ENCODE peak calls at places on chromosomes 16 and 17, in ten cellular contexts. One of them, this sample, is unnamed.

GRCh38 chr16:86026136-86026905 is 127.4 kb downstream of the IRF8 start:
- DNase-seq in cardiac muscle cell: no peak
- DNase-seq in PC-3: no peak
- DNase-seq in cardiac fibroblast: no peak
- DNase-seq in transverse colon: peak
- DNase-seq in endothelial cell: no peak
- DNase-seq in lung: no peak
- DNase-seq in AG09319: no peak
- DNase-seq in lower lobe of right lung: no peak
- DNase-seq in HCT116: no peak
- DNase-seq in this sample: no peak

GRCh38 chr17:42113293-42114069 is 967 bp upstream of the DHX58 start:
- DNase-seq in lower lobe of right lung: no peak
- DNase-seq in HCT116: no peak
- DNase-seq in cardiac muscle cell: no peak
- DNase-seq in PC-3: no peak
- DNase-seq in transverse colon: no peak
- DNase-seq in AG09319: no peak
- DNase-seq in endothelial cell: no peak
- DNase-seq in lung: no peak
- DNase-seq in cardiac fibroblast: no peak
- DNase-seq in this sample: no peak

GRCh38 chr17:48262982-48263586 is 155.5 kb downstream of the SNX11 start:
- DNase-seq in lower lobe of right lung: no peak
- DNase-seq in PC-3: peak
- DNase-seq in endothelial cell: no peak
- DNase-seq in cardiac fibroblast: peak
- DNase-seq in HCT116: no peak
- DNase-seq in lung: no peak
- DNase-seq in transverse colon: no peak
- DNase-seq in AG09319: no peak
- DNase-seq in cardiac muscle cell: peak
- DNase-seq in this sample: peak

GRCh38 chr17:4881761-4882555 is 17.4 kb upstream of the C17orf107 start:
- DNase-seq in cardiac fibroblast: peak
- DNase-seq in endothelial cell: peak
- DNase-seq in cardiac muscle cell: peak
- DNase-seq in lower lobe of right lung: peak
- DNase-seq in HCT116: no peak
- DNase-seq in transverse colon: peak
- DNase-seq in PC-3: peak
- DNase-seq in lung: peak
- DNase-seq in AG09319: no peak
- DNase-seq in this sample: peak

GRCh38 chr16:29779474-29779873 is 1.4 kb downstream of the ZG16 start:
- DNase-seq in lower lobe of right lung: no peak
- DNase-seq in HCT116: no peak
- DNase-seq in lung: no peak
- DNase-seq in cardiac muscle cell: no peak
- DNase-seq in endothelial cell: no peak
- DNase-seq in cardiac fibroblast: peak
- DNase-seq in transverse colon: no peak
- DNase-seq in PC-3: peak
- DNase-seq in AG09319: no peak
- DNase-seq in this sample: peak

GRCh38 chr17:78359216-78359935 is 501 bp downstream of the SOCS3 start:
- DNase-seq in cardiac fibroblast: peak
- DNase-seq in lower lobe of right lung: peak
- DNase-seq in transverse colon: no peak
- DNase-seq in PC-3: no peak
- DNase-seq in HCT116: no peak
- DNase-seq in endothelial cell: peak
- DNase-seq in cardiac muscle cell: peak
- DNase-seq in AG09319: no peak
- DNase-seq in lung: no peak
- DNase-seq in this sample: no peak

GRCh38 chr17:35188111-35188510 is 6.1 kb downstream of the SLC35G3 start:
- DNase-seq in transverse colon: no peak
- DNase-seq in AG09319: no peak
- DNase-seq in lower lobe of right lung: no peak
- DNase-seq in cardiac muscle cell: no peak
- DNase-seq in PC-3: no peak
- DNase-seq in cardiac fibroblast: no peak
- DNase-seq in lung: no peak
- DNase-seq in HCT116: no peak
- DNase-seq in endothelial cell: no peak
- DNase-seq in this sample: peak

GRCh38 chr16:87412996-87413421 is 20.9 kb downstream of the MAP1LC3B start:
- DNase-seq in transverse colon: no peak
- DNase-seq in lung: no peak
- DNase-seq in AG09319: no peak
- DNase-seq in cardiac muscle cell: no peak
- DNase-seq in PC-3: no peak
- DNase-seq in HCT116: no peak
- DNase-seq in cardiac fibroblast: no peak
- DNase-seq in lower lobe of right lung: no peak
- DNase-seq in endothelial cell: no peak
- DNase-seq in this sample: no peak

DNA sequence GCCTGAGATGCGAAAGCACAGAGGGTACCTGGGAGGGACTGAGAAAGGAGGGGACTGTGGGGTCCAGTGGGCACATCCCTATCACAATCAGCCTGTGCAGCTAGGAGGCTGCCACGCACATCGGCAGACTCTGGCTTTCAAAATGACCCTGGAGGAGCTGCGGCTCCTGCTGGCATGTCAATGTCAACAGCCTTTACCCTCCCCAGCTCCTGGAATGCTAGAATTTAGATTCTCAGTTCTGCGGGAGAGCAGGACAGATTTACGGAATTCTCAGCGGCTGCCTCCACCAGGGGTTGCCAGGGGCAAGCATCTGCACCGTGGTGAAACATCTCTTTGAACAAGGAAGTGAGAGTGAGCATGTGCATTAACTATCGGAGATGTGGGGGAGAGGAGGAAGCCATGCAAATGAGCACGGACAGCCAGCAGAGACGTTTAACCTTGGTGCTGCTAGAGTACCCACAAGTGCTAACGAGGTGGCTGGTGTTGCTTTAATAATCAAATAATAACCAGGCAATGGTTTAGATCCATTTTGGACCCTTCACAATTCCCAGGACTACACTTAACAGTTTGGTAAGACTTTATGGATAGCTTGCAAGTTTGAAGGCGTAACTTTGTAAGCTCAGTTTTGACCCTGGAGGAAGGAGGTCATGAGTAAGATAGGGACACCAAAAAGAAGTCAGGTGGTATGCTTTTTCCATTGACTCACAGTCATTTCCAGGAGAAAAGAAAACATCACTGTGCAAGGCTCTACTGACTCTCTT is 54.1 kb downstream of the XYLT1 start:
- DNase-seq in PC-3: no peak
- DNase-seq in transverse colon: peak
- DNase-seq in lung: peak
- DNase-seq in lower lobe of right lung: peak
- DNase-seq in AG09319: no peak
- DNase-seq in endothelial cell: no peak
- DNase-seq in HCT116: no peak
- DNase-seq in cardiac muscle cell: peak
- DNase-seq in cardiac fibroblast: peak
- DNase-seq in this sample: no peak
- TF ChIP-seq CTCF in PC-3: no peak
- TF ChIP-seq CTCF in transverse colon: no peak
- TF ChIP-seq CTCF in lung: no peak
- TF ChIP-seq CTCF in lower lobe of right lung: peak
- TF ChIP-seq CTCF in AG09319: no peak
- TF ChIP-seq CTCF in endothelial cell: no peak
- TF ChIP-seq CTCF in HCT116: no peak
- TF ChIP-seq CTCF in cardiac muscle cell: peak
- TF ChIP-seq CTCF in cardiac fibroblast: no peak
- TF ChIP-seq CTCF in this sample: no peak

GRCh38 chr16:57993897-57994296 is 6.6 kb downstream of the ZNF319 start:
- DNase-seq in PC-3: no peak
- DNase-seq in HCT116: no peak
- DNase-seq in transverse colon: no peak
- DNase-seq in cardiac fibroblast: no peak
- DNase-seq in endothelial cell: no peak
- DNase-seq in lung: no peak
- DNase-seq in cardiac muscle cell: no peak
- DNase-seq in AG09319: no peak
- DNase-seq in lower lobe of right lung: peak
- DNase-seq in this sample: no peak

GRCh38 chr16:57992084-57992483 is 8.4 kb downstream of the ZNF319 start:
- DNase-seq in PC-3: no peak
- DNase-seq in endothelial cell: no peak
- DNase-seq in lower lobe of right lung: peak
- DNase-seq in AG09319: no peak
- DNase-seq in cardiac fibroblast: no peak
- DNase-seq in lung: no peak
- DNase-seq in transverse colon: no peak
- DNase-seq in HCT116: no peak
- DNase-seq in cardiac muscle cell: no peak
- DNase-seq in this sample: no peak

GRCh38 chr16:57994361-57994760 is 6.1 kb downstream of the ZNF319 start:
- DNase-seq in lung: no peak
- DNase-seq in HCT116: no peak
- DNase-seq in PC-3: no peak
- DNase-seq in AG09319: no peak
- DNase-seq in endothelial cell: no peak
- DNase-seq in cardiac muscle cell: no peak
- DNase-seq in transverse colon: no peak
- DNase-seq in cardiac fibroblast: no peak
- DNase-seq in lower lobe of right lung: no peak
- DNase-seq in this sample: no peak

GRCh38 chr16:57994778-57995177 is 5.7 kb downstream of the ZNF319 start:
- DNase-seq in AG09319: no peak
- DNase-seq in HCT116: peak
- DNase-seq in cardiac muscle cell: peak
- DNase-seq in lung: peak
- DNase-seq in endothelial cell: peak
- DNase-seq in lower lobe of right lung: peak
- DNase-seq in cardiac fibroblast: peak
- DNase-seq in transverse colon: peak
- DNase-seq in PC-3: peak
- DNase-seq in this sample: peak

GRCh38 chr16:57993452-57993851 is 7.0 kb downstream of the ZNF319 start:
- DNase-seq in HCT116: no peak
- DNase-seq in endothelial cell: no peak
- DNase-seq in transverse colon: no peak
- DNase-seq in PC-3: no peak
- DNase-seq in AG09319: no peak
- DNase-seq in lung: no peak
- DNase-seq in cardiac fibroblast: no peak
- DNase-seq in cardiac muscle cell: no peak
- DNase-seq in lower lobe of right lung: peak
- DNase-seq in this sample: peak
- TF ChIP-seq CTCF in HCT116: no peak
- TF ChIP-seq CTCF in endothelial cell: no peak
- TF ChIP-seq CTCF in transverse colon: no peak
- TF ChIP-seq CTCF in PC-3: no peak
- TF ChIP-seq CTCF in AG09319: no peak
- TF ChIP-seq CTCF in lung: no peak
- TF ChIP-seq CTCF in cardiac fibroblast: no peak
- TF ChIP-seq CTCF in cardiac muscle cell: no peak
- TF ChIP-seq CTCF in lower lobe of right lung: no peak
- TF ChIP-seq CTCF in this sample: no peak

DNA sequence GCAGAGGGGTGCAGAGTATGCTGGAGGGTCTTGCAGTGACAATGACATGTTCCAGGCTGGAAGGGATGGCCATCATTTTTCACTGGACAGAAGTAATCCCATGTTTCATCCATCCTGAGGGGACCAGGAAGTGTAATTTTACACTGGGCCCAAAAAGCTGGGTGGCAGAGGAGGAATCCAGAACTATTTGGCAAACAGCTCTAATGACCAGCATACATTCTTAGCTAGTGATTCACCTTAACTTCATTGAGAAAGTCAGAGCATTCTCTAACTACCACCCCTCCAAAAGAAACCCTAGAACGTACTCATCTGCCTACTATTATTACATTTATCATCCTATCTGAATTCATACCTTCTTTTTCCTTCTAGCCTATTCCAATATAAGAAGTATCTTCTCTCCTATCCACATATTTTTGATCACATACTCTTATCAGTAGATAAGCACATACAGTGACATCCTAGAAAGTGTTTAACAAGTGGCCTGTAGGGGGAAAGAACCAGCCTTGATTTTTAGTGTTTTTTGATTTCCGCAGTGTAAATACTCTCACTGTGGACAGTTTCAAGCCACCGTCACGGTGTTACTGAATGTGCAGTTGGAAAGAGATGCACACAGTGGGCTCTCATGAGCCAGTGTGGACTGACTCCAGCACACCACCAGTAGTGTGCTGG is 118.1 kb downstream of the FTO start:
- DNase-seq in transverse colon: no peak
- DNase-seq in AG09319: no peak
- DNase-seq in lower lobe of right lung: no peak
- DNase-seq in cardiac muscle cell: no peak
- DNase-seq in endothelial cell: no peak
- DNase-seq in lung: no peak
- DNase-seq in HCT116: no peak
- DNase-seq in cardiac fibroblast: peak
- DNase-seq in PC-3: peak
- DNase-seq in this sample: peak
- TF ChIP-seq CTCF in transverse colon: no peak
- TF ChIP-seq CTCF in AG09319: no peak
- TF ChIP-seq CTCF in lower lobe of right lung: no peak
- TF ChIP-seq CTCF in cardiac muscle cell: peak
- TF ChIP-seq CTCF in endothelial cell: no peak
- TF ChIP-seq CTCF in lung: no peak
- TF ChIP-seq CTCF in HCT116: peak
- TF ChIP-seq CTCF in cardiac fibroblast: peak
- TF ChIP-seq CTCF in PC-3: peak
- TF ChIP-seq CTCF in this sample: no peak

GRCh38 chr16:66750279-66751134 is 902 bp downstream of the DYNC1LI2 start:
- DNase-seq in lower lobe of right lung: no peak
- DNase-seq in PC-3: no peak
- DNase-seq in endothelial cell: no peak
- DNase-seq in lung: no peak
- DNase-seq in AG09319: no peak
- DNase-seq in cardiac fibroblast: no peak
- DNase-seq in cardiac muscle cell: no peak
- DNase-seq in HCT116: no peak
- DNase-seq in transverse colon: no peak
- DNase-seq in this sample: no peak

GRCh38 chr16:66752379-66752778 is 970 bp upstream of the DYNC1LI2 start:
- DNase-seq in cardiac muscle cell: no peak
- DNase-seq in endothelial cell: no peak
- DNase-seq in lower lobe of right lung: no peak
- DNase-seq in transverse colon: no peak
- DNase-seq in lung: peak
- DNase-seq in HCT116: no peak
- DNase-seq in PC-3: no peak
- DNase-seq in cardiac fibroblast: no peak
- DNase-seq in AG09319: no peak
- DNase-seq in this sample: no peak

GRCh38 chr16:66752958-66753357 is 1.5 kb upstream of the DYNC1LI2 start:
- DNase-seq in endothelial cell: no peak
- DNase-seq in PC-3: no peak
- DNase-seq in lower lobe of right lung: no peak
- DNase-seq in transverse colon: no peak
- DNase-seq in cardiac fibroblast: no peak
- DNase-seq in HCT116: no peak
- DNase-seq in AG09319: no peak
- DNase-seq in cardiac muscle cell: no peak
- DNase-seq in lung: no peak
- DNase-seq in this sample: no peak

GRCh38 chr16:66751135-66751991 is at the start of gene DYNC1LI2:
- DNase-seq in HCT116: peak
- DNase-seq in endothelial cell: peak
- DNase-seq in lower lobe of right lung: peak
- DNase-seq in PC-3: peak
- DNase-seq in cardiac muscle cell: peak
- DNase-seq in cardiac fibroblast: peak
- DNase-seq in AG09319: peak
- DNase-seq in transverse colon: peak
- DNase-seq in lung: peak
- DNase-seq in this sample: peak

DNA sequence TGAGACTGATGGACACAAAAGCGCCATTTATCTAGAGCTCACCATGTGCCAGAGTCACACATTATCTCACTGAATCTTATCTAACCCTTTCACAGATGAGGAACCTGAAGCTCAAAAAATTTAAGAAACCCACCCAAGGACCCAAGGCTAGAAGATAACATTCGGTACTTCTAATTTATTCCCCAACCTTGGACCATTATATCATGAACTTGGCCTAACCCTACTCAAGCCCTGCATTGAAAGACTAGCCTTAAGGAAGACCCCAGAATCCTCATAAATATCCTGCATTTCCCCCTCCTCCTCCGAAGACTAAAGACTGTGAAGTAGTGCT is 548 bp upstream of the DYNC1LI2 start:
- DNase-seq in transverse colon: no peak
- DNase-seq in PC-3: no peak
- DNase-seq in lung: no peak
- DNase-seq in cardiac fibroblast: no peak
- DNase-seq in endothelial cell: no peak
- DNase-seq in HCT116: no peak
- DNase-seq in cardiac muscle cell: no peak
- DNase-seq in AG09319: no peak
- DNase-seq in lower lobe of right lung: no peak
- DNase-seq in this sample: no peak
- TF ChIP-seq CTCF in transverse colon: no peak
- TF ChIP-seq CTCF in PC-3: peak
- TF ChIP-seq CTCF in lung: no peak
- TF ChIP-seq CTCF in cardiac fibroblast: no peak
- TF ChIP-seq CTCF in endothelial cell: no peak
- TF ChIP-seq CTCF in HCT116: no peak
- TF ChIP-seq CTCF in cardiac muscle cell: no peak
- TF ChIP-seq CTCF in AG09319: no peak
- TF ChIP-seq CTCF in lower lobe of right lung: no peak
- TF ChIP-seq CTCF in this sample: peak